ENCODE peak calls at places on chromosomes 7 and 10, in nine cellular contexts. R is CD4-positive, alpha-beta T cell; N is stomach; I is cardiac muscle cell; Y is transverse colon; F is activated B cell treated with CpG ODN at 0.5 μM for 24 hours; D is mammary epithelial cell; K is HFF-Myc; J is type B pancreatic cell. M is an unnamed sample.

GRCh38 chr10:73495884-73496674 is at the start of gene PPP3CB:
- DNase-seq in R (peak; percentile 84), N (peak; percentile 91), I (peak; percentile 98), Y (peak; percentile 91), F (no peak), D (peak; percentile 96), K (peak; percentile 87), J (peak; percentile 84), M (no peak)

GRCh38 chr7:150934045-150934766 is 43.9 kb downstream of the KCNH2 start:
- DNase-seq in R (no peak), N (no peak), I (no peak), Y (no peak), F (no peak), D (no peak), K (no peak), J (peak; percentile 44), M (no peak)

GRCh38 chr10:111209666-111210065 is 132.8 kb downstream of the ADRA2A start:
- DNase-seq in R (no peak), N (no peak), I (no peak), Y (no peak), F (no peak), D (no peak), K (no peak), J (no peak), M (no peak)

GRCh38 chr7:45185864-45186250 is 28.3 kb downstream of the RAMP3 start:
- DNase-seq in R (no peak), N (peak; percentile 13), I (no peak), Y (no peak), F (no peak), D (no peak), K (no peak), J (no peak), M (no peak)

GRCh38 chr7:13240349-13240748 is 552.9 kb downstream of the ARL4A start:
- DNase-seq in R (no peak), N (no peak), I (peak; percentile 56), Y (no peak), F (no peak), D (peak; percentile 31), K (no peak), J (no peak), M (no peak)

GRCh38 chr10:61135276-61135721 is 191.3 kb upstream of the RHOBTB1 start:
- DNase-seq in R (no peak), N (no peak), I (no peak), Y (no peak), F (peak; percentile 19), D (no peak), K (no peak), J (no peak), M (no peak)

GRCh38 chr7:139539231-139539630 is 15.7 kb downstream of the CLEC2L start:
- DNase-seq in R (no peak), N (no peak), I (no peak), Y (no peak), F (no peak), D (no peak), K (no peak), J (no peak), M (no peak)

GRCh38 chr7:150941983-150942590 is 36.0 kb downstream of the KCNH2 start:
- DNase-seq in R (no peak), N (no peak), I (peak; percentile 23), Y (peak; percentile 70), F (no peak), D (peak; percentile 58), K (no peak), J (peak; percentile 62), M (peak; percentile 89)

GRCh38 chr7:47379629-47380324 is 202.1 kb downstream of the TNS3 start:
- DNase-seq in R (no peak), N (peak; percentile 92), I (peak; percentile 82), Y (peak; percentile 87), F (no peak), D (peak; percentile 62), K (peak; percentile 24), J (no peak), M (no peak)

GRCh38 chr10:112732277-112732891 is 217.7 kb upstream of the TCF7L2 start:
- DNase-seq in R (no peak), N (no peak), I (peak; percentile 29), Y (no peak), F (no peak), D (peak; percentile 57), K (no peak), J (no peak), M (no peak)

GRCh38 chr10:52889611-52890010 is 117.0 kb upstream of the MBL2 start:
- DNase-seq in R (no peak), N (no peak), I (no peak), Y (no peak), F (no peak), D (no peak), K (no peak), J (no peak), M (no peak)

GRCh38 chr7:115125312-115125711 is 203.4 kb downstream of the MDFIC start:
- DNase-seq in R (no peak), N (no peak), I (no peak), Y (no peak), F (no peak), D (no peak), K (no peak), J (no peak), M (no peak)

GRCh38 chr7:107090452-107090851 is 45.9 kb downstream of the PRKAR2B start:
- DNase-seq in R (no peak), N (no peak), I (no peak), Y (no peak), F (no peak), D (no peak), K (no peak), J (no peak), M (no peak)

GRCh38 chr7:27814054-27814453 is 74.1 kb downstream of the TAX1BP1 start:
- DNase-seq in R (no peak), N (no peak), I (peak; percentile 48), Y (no peak), F (no peak), D (no peak), K (no peak), J (no peak), M (no peak)

GRCh38 chr7:98557538-98558031 is 59.5 kb upstream of the NPTX2 start:
- DNase-seq in R (no peak), N (no peak), I (no peak), Y (no peak), F (no peak), D (peak; percentile 13), K (no peak), J (no peak), M (no peak)

GRCh38 chr10:51459476-51459875 is 239.9 kb downstream of the CSTF2T start:
- DNase-seq in R (no peak), N (no peak), I (peak; percentile 19), Y (no peak), F (no peak), D (no peak), K (no peak), J (no peak), M (no peak)

GRCh38 chr10:126519992-126520391 is 131.7 kb upstream of the ADAM12 start:
- DNase-seq in R (no peak), N (no peak), I (no peak), Y (no peak), F (no peak), D (no peak), K (no peak), J (no peak), M (no peak)

GRCh38 chr7:24660541-24660940 is 87.3 kb downstream of the PALS2 start:
- DNase-seq in R (no peak), N (no peak), I (peak; percentile 88), Y (no peak), F (no peak), D (no peak), K (no peak), J (no peak), M (no peak)

GRCh38 chr7:29976673-29977072 is 12.9 kb downstream of the SCRN1 start:
- DNase-seq in R (no peak), N (no peak), I (peak; percentile 90), Y (no peak), F (no peak), D (peak; percentile 13), K (no peak), J (no peak), M (no peak)

GRCh38 chr7:130959743-130960207 is 225.8 kb upstream of the KLF14 start:
- DNase-seq in R (no peak), N (no peak), I (peak; percentile 86), Y (no peak), F (no peak), D (peak; percentile 71), K (peak; percentile 67), J (no peak), M (no peak)

GRCh38 chr7:142960955-142961512 is 1.1 kb downstream of the KEL start:
- DNase-seq in R (no peak), N (no peak), I (no peak), Y (no peak), F (no peak), D (no peak), K (no peak), J (no peak), M (no peak)
- TF ChIP-seq CTCF in R (no peak), N (no peak), I (peak; percentile 7), Y (no peak), F (no peak), D (peak; percentile 52), K (no peak), J (no peak), M (no peak)

GRCh38 chr10:105827133-105827532 is 1186.0 kb downstream of the SORCS3 start:
- DNase-seq in R (no peak), N (no peak), I (no peak), Y (no peak), F (no peak), D (no peak), K (no peak), J (no peak), M (no peak)
- TF ChIP-seq CTCF in R (no peak), N (no peak), I (no peak), Y (no peak), F (no peak), D (no peak), K (no peak), J (no peak), M (no peak)

DNA sequence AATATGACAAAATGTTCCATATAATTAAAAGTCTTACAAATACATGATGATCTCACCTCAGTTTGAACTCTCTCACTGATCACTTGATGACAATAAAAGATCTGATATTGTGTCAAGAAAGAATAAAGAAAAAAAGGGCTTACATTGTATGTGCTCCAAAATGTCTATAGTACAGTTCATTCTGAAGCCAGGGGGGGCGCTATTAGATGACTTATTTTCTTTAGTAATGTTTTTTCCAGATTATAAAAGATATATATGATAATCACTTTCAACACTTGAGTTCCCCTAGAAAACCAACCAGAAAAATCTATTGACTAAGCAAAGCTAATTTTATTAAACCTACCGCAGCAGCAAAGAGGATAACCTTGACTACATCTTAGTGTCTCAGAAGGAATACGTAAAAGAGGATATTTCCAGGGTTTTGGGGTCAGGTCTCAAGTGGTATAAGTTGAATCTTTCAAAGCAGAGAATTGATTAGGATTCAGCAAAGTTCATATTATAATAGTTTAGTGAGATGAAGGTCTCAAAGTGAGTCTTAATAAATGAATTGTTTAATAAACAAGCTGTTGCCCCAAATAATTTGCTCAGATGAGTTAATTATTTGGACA is 55.8 kb downstream of the PTN start:
- DNase-seq in R (no peak), N (no peak), I (peak; percentile 7), Y (no peak), F (no peak), D (peak; percentile 0), K (no peak), J (no peak), M (no peak)
- TF ChIP-seq CTCF in R (no peak), N (no peak), I (peak; percentile 32), Y (no peak), F (no peak), D (peak; percentile 50), K (peak; percentile 34), J (peak; percentile 75), M (peak; percentile 71)

GRCh38 chr7:82507365-82507975 is 63.9 kb upstream of the CACNA2D1 start:
- DNase-seq in R (no peak), N (no peak), I (no peak), Y (no peak), F (no peak), D (no peak), K (no peak), J (no peak), M (no peak)
- TF ChIP-seq CTCF in R (no peak), N (no peak), I (no peak), Y (no peak), F (no peak), D (no peak), K (no peak), J (no peak), M (no peak)

M was measured in chondrocyte.